ENCODE peak calls at places on chromosomes 13 and 19, in four cellular contexts. P, B, E and M are unnamed samples.

GRCh38 chr19:41698746-41699230 is 9.6 kb upstream of the CEACAM5 start:
- DNase-seq in E (no peak), B (peak; percentile 33), P (peak; percentile 43), M (no peak)

GRCh38 chr19:48368942-48369341 is 4.8 kb downstream of the SYNGR4 start:
- DNase-seq in B (no peak), E (no peak), P (peak; percentile 84), M (no peak)

GRCh38 chr19:31408460-31409124 is 59.4 kb upstream of the TSHZ3 start:
- DNase-seq in P (peak; percentile 8), B (no peak), E (peak; percentile 58), M (no peak)

GRCh38 chr13:42656136-42656535 is 82.2 kb downstream of the TNFSF11 start:
- DNase-seq in P (no peak), E (no peak), B (no peak), M (no peak)

GRCh38 chr19:36110487-36111199 is at the start of gene OVOL3:
- DNase-seq in P (no peak), B (no peak), E (no peak), M (no peak)

GRCh38 chr19:39398297-39398864 is 7.2 kb downstream of the MED29 start:
- DNase-seq in E (peak; percentile 90), P (peak; percentile 85), B (no peak), M (peak; percentile 75)

GRCh38 chr19:12202250-12202649 is 39.4 kb downstream of the ZNF136 start:
- DNase-seq in B (no peak), P (peak; percentile 84), E (no peak), M (no peak)

GRCh38 chr13:94014461-94014860 is 465.0 kb downstream of the DCT start:
- DNase-seq in P (no peak), B (no peak), E (no peak), M (no peak)

GRCh38 chr13:113855012-113855921 is 8.6 kb downstream of the GAS6 start:
- DNase-seq in B (no peak), E (no peak), P (peak; percentile 75), M (no peak)

GRCh38 chr19:42352216-42352892 is 26.9 kb downstream of the MEGF8 start:
- DNase-seq in E (no peak), P (no peak), B (peak; percentile 51), M (no peak)

GRCh38 chr13:27667946-27668345 is 46.3 kb downstream of the POLR1D start:
- DNase-seq in B (no peak), P (no peak), E (no peak), M (no peak)

GRCh38 chr13:23889598-23890224 is 511 bp upstream of the MIPEP start:
- DNase-seq in B (no peak), E (no peak), P (no peak), M (no peak)

GRCh38 chr13:74758188-74758587 is 624.0 kb upstream of the KLF12 start:
- DNase-seq in E (no peak), B (no peak), P (no peak), M (no peak)

GRCh38 chr13:26619321-26619720 is 61.8 kb downstream of the WASF3 start:
- DNase-seq in E (peak; percentile 77), B (no peak), P (no peak), M (no peak)

GRCh38 chr19:47013041-47013517 is 6.6 kb upstream of the NPAS1 start:
- DNase-seq in E (peak; percentile 40), B (peak; percentile 88), P (peak; percentile 86), M (peak; percentile 48)

GRCh38 chr13:110467516-110467915 is 94.0 kb downstream of the RAB20 start:
- DNase-seq in E (no peak), P (no peak), B (no peak), M (no peak)

GRCh38 chr13:110440946-110441731 is 120.4 kb downstream of the RAB20 start:
- DNase-seq in E (no peak), P (peak; percentile 58), B (no peak), M (no peak)

GRCh38 chr19:39915848-39916215 is 18.6 kb downstream of the FCGBP start:
- DNase-seq in P (no peak), B (peak; percentile 17), E (no peak), M (no peak)

GRCh38 chr13:40273173-40274000 is 393.1 kb downstream of the FOXO1 start:
- DNase-seq in B (no peak), P (no peak), E (no peak), M (no peak)

GRCh38 chr19:18420931-18421330 is 1.7 kb downstream of the SSBP4 start:
- DNase-seq in E (no peak), B (no peak), P (no peak), M (no peak)

GRCh38 chr13:79190932-79191331 is 215.1 kb downstream of the RBM26 start:
- DNase-seq in B (no peak), P (no peak), E (no peak), M (peak; percentile 37)

GRCh38 chr19:27974082-27974513 is 1238.9 kb downstream of the UQCRFS1 start:
- DNase-seq in B (peak; percentile 28), P (peak; percentile 21), E (no peak), M (peak; percentile 18)

GRCh38 chr13:112831801-112832200 is 137.2 kb upstream of the MCF2L start:
- DNase-seq in E (no peak), P (no peak), B (no peak), M (no peak)

GRCh38 chr13:79500829-79501228 is 19.9 kb downstream of the NDFIP2 start:
- DNase-seq in P (no peak), E (no peak), B (no peak), M (no peak)

GRCh38 chr13:93227906-93228801 is 1.5 kb downstream of the GPC6 start:
- DNase-seq in P (peak; percentile 25), B (no peak), E (peak; percentile 83), M (peak; percentile 2)

GRCh38 chr19:14203258-14203657 is 2.7 kb downstream of the ADGRL1 start:
- DNase-seq in E (no peak), P (no peak), B (no peak), M (no peak)

GRCh38 chr19:14197882-14198281 is 8.1 kb downstream of the ADGRL1 start:
- DNase-seq in P (no peak), E (no peak), B (no peak), M (no peak)

DNA sequence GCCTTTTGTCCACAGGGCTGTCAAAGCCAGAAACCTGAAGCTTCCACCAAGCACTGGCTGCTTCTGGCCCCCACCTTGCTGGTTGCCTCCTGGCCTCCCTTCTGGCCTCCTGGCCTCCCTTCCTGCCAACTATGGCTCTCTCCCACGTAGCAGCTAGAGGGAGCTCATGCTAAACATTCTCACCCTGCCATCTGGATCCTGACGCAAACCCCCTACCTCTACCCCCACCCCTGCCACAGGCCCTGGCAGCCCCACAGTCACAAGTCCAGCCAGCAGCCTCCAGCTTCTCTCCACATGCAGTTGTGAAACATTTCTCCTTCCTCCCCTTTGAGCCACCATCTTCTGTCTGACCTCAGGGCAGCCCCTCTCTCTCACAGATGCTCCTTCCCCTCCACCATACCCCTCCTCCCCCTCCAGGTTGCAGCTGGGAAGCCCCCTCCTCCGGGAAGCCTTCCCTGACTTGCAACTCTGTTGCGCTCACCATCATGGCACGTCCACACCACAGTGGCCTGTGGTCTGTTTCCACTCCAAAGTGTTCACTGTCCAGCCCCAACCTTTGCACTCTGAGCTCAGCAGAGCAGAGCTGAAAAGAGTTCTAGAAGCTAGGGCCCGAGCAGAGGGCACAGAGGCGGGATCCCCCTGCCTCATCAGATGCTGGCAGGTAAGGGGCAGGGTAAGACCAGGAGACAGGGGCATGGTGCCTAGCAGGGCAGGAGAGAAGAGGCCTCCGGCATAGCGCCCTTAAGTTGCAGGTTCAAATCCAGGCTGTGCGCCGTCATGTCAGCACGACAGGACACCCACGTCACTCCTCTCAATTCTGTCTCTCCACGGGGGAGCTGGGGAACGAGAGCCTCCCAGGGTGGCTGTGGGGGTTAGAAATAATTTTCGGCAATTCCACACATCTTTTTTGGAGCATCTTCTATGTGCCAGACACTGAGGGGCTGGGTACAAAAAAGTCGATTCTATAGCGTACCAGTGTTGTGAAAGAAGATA is 7.3 kb downstream of the ADGRL1 start:
- DNase-seq in B (no peak), E (no peak), P (no peak), M (no peak)
- TF ChIP-seq CTCF in B (no peak), E (no peak), P (no peak), M (peak; percentile 16)

GRCh38 chr19:2479556-2480194 is 3.7 kb downstream of the GADD45B start:
- DNase-seq in B (no peak), P (no peak), E (no peak), M (no peak)
- TF ChIP-seq CTCF in B (peak; percentile 42), P (no peak), E (no peak), M (peak; percentile 66)

DNA sequence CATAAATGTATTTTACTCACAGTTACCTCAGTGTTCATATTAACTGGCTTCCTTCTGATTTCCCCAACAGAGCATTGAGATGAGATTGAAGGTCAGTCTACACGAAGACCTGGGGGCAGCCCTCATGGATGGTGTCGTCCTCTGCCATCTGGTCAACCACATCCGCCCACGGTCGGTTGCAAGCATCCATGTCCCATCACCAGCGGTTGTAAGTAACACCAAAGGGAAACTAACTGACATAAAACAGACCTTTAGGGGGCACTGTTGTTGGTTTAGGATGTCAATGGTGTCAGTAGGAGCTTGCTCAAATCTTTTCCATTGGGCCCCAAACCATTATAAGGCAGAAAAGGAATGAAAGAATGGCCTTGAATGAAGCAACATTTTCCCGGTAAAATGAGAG is 68.2 kb downstream of the ESD start:
- DNase-seq in P (no peak), E (no peak), B (peak; percentile 12), M (peak; percentile 19)
- TF ChIP-seq CTCF in P (no peak), E (no peak), B (no peak), M (peak; percentile 17)

GRCh38 chr13:63628310-63628709 is 2212.7 kb upstream of the PCDH20 start:
- DNase-seq in P (no peak), B (no peak), E (no peak), M (no peak)

GRCh38 chr13:63625869-63626268 is 2210.2 kb upstream of the PCDH20 start:
- DNase-seq in E (no peak), B (no peak), P (no peak), M (no peak)

GRCh38 chr13:63631006-63631405 is 2215.4 kb upstream of the PCDH20 start:
- DNase-seq in E (no peak), B (no peak), P (no peak), M (no peak)

DNA sequence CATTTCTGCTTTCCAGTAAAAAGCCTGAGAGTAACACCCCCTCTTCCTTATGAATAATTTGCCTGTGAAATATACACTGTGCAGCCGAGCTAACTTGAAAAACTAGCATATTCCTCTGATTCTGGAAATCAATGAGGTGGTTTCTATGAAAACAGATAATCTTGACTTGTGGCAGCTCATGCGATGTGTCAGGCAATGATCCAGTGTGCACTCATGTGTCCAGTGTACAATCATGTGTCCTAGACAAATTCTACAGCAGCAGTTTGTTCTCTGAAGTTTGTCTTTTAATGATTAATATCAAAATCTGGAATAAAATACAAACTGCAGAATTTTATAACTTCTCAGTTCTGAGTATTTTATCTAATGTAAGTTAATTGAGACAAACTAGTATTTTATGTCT is 2213.9 kb upstream of the PCDH20 start:
- DNase-seq in P (no peak), E (no peak), B (no peak), M (no peak)
- TF ChIP-seq CTCF in P (no peak), E (no peak), B (no peak), M (no peak)

GRCh38 chr13:76884167-76884566 is 2.0 kb downstream of the KCTD12 start:
- DNase-seq in B (no peak), P (peak; percentile 67), E (peak; percentile 46), M (peak; percentile 32)
- TF ChIP-seq CTCF in B (no peak), P (peak; percentile 16), E (peak; percentile 30), M (peak; percentile 63)